ENCODE peak calls at places on chromosomes 13 and 19, in five cellular contexts. A is DMS 273 treated with DMSO at 0.1 percent for 48 hours; F is activated naive CD4-positive, alpha-beta T cell; Y is WTC11; N is naive thymus-derived CD4-positive, alpha-beta T cell. V is an unnamed sample.

GRCh38 chr19:7652061-7652641 is 15.2 kb downstream of the STXBP2 start:
- DNase-seq in N (peak), Y (peak), A (no peak), F (peak), V (peak)

GRCh38 chr13:27118428-27119054 is 53.1 kb downstream of the USP12 start:
- DNase-seq in Y (no peak), N (no peak), A (no peak), F (no peak), V (no peak)

GRCh38 chr13:113945857-113946408 is 27.9 kb downstream of the C13orf46 start:
- DNase-seq in Y (no peak), F (no peak), N (no peak), A (no peak), V (peak)

GRCh38 chr13:101025925-101026324 is 351.3 kb upstream of the TMTC4 start:
- DNase-seq in Y (no peak), F (no peak), A (no peak), N (no peak), V (no peak)

GRCh38 chr13:35354882-35355281 is 121.6 kb downstream of the MAB21L1 start:
- DNase-seq in A (no peak), N (no peak), Y (no peak), F (no peak), V (no peak)

GRCh38 chr13:50080158-50080855 is 65.1 kb downstream of the KCNRG start:
- DNase-seq in F (no peak), A (no peak), Y (no peak), N (no peak), V (peak)

GRCh38 chr13:113417008-113417735 is 36.1 kb downstream of the ADPRHL1 start:
- DNase-seq in F (no peak), A (no peak), N (no peak), Y (no peak), V (no peak)

GRCh38 chr19:46975011-46975917 is 44.4 kb upstream of the NPAS1 start:
- DNase-seq in Y (no peak), F (no peak), A (no peak), N (no peak), V (no peak)

GRCh38 chr13:99892866-99893504 is 78.6 kb downstream of the ZIC5 start:
- DNase-seq in Y (no peak), N (no peak), A (no peak), F (no peak), V (no peak)

GRCh38 chr13:91058066-91058465 is 289.4 kb upstream of the MIR17HG start:
- DNase-seq in N (no peak), A (no peak), Y (peak), F (no peak), V (no peak)

GRCh38 chr13:32501058-32501457 is 37.5 kb downstream of the N4BP2L2 start:
- DNase-seq in N (no peak), F (no peak), Y (no peak), A (no peak), V (no peak)

GRCh38 chr19:944171-944567 is 18.3 kb downstream of the ARID3A start:
- DNase-seq in A (no peak), N (no peak), Y (no peak), F (no peak), V (no peak)

GRCh38 chr19:543912-544608 is at the start of gene GZMM:
- DNase-seq in A (no peak), Y (no peak), N (peak), F (peak), V (peak)

GRCh38 chr19:3266092-3266693 is 41.7 kb downstream of the CELF5 start:
- DNase-seq in A (no peak), N (no peak), Y (no peak), F (no peak), V (peak)

GRCh38 chr19:10566658-10567410 is 1.0 kb upstream of the KRI1 start:
- DNase-seq in A (no peak), F (peak), N (no peak), Y (no peak), V (no peak)

GRCh38 chr13:107576430-107576829 is 638.9 kb downstream of the LIG4 start:
- DNase-seq in N (no peak), Y (no peak), A (no peak), F (no peak), V (no peak)

GRCh38 chr13:60454425-60454824 is 57.4 kb downstream of the TDRD3 start:
- DNase-seq in A (no peak), F (no peak), Y (no peak), N (no peak), V (no peak)

GRCh38 chr19:34430738-34431625 is 2.8 kb downstream of the UBA2 start:
- DNase-seq in F (no peak), Y (peak), A (peak), N (no peak), V (peak)

GRCh38 chr13:30846311-30846710 is 59.8 kb upstream of the MEDAG start:
- DNase-seq in N (no peak), A (no peak), F (no peak), Y (no peak), V (no peak)

GRCh38 chr13:50228527-50228926 is 213.3 kb downstream of the KCNRG start:
- DNase-seq in Y (no peak), F (no peak), N (no peak), A (no peak), V (no peak)

GRCh38 chr19:2385053-2385721 is 25.1 kb downstream of the TMPRSS9 start:
- DNase-seq in A (peak), Y (peak), F (no peak), N (no peak), V (peak)